ENCODE peak calls at places on chromosomes 5 and 9, in six cellular contexts. P is K562, O is SK-N-SH, Z is HCT116, Y is HepG2, K is H1. X is an unnamed sample.

GRCh38 chr5:82257729-82258128 is 20.4 kb downstream of the RPS23 start:
- DNase-seq in Z (no peak), O (no peak), P (no peak), Y (no peak), K (no peak), X (peak)

GRCh38 chr5:180718810-180719453 is 20.9 kb downstream of the OR2Y1 start:
- DNase-seq in K (no peak), P (peak), O (peak), Y (peak), Z (peak), X (peak)

GRCh38 chr5:134444941-134445471 is 33.3 kb upstream of the CDKN2AIPNL start:
- DNase-seq in Y (no peak), P (no peak), K (no peak), O (no peak), Z (no peak), X (no peak)

GRCh38 chr9:4164356-4164755 is 135.5 kb downstream of the GLIS3 start:
- DNase-seq in Y (no peak), O (no peak), K (no peak), Z (no peak), P (no peak), X (no peak)

GRCh38 chr5:41925555-41925946 is 470 bp downstream of the FBXO4 start:
- DNase-seq in P (peak), O (no peak), Y (peak), Z (no peak), K (no peak), X (no peak)

GRCh38 chr5:134464988-134465855 is 53.5 kb upstream of the CDKN2AIPNL start:
- DNase-seq in Y (peak), P (no peak), Z (no peak), O (no peak), K (no peak), X (no peak)

GRCh38 chr9:130689937-130690700 is 3.5 kb upstream of the EXOSC2 start:
- DNase-seq in K (no peak), P (peak), O (peak), Y (peak), Z (peak), X (peak)

GRCh38 chr5:93512799-93513198 is 68.2 kb downstream of the NR2F1-AS1 start:
- DNase-seq in K (no peak), P (no peak), O (no peak), Y (no peak), Z (no peak), X (no peak)

GRCh38 chr9:137757613-137758029 is 120.0 kb upstream of the CACNA1B start:
- DNase-seq in Z (peak), K (no peak), O (no peak), P (no peak), Y (no peak), X (no peak)

GRCh38 chr9:111301195-111301594 is 28.8 kb downstream of the OR2K2 start:
- DNase-seq in K (no peak), Y (no peak), P (no peak), O (no peak), Z (no peak), X (no peak)

GRCh38 chr9:124505901-124506346 is 1.3 kb downstream of the NR5A1 start:
- DNase-seq in K (no peak), O (peak), Y (no peak), Z (no peak), P (no peak), X (peak)

GRCh38 chr5:91179018-91179417 is 204.1 kb downstream of the ARRDC3 start:
- DNase-seq in O (no peak), K (no peak), Y (no peak), P (no peak), Z (no peak), X (no peak)

GRCh38 chr5:109654455-109654854 is 35.3 kb upstream of the MAN2A1 start:
- DNase-seq in Y (no peak), P (no peak), O (no peak), K (no peak), Z (no peak), X (no peak)

GRCh38 chr5:14501353-14502162 is 80.0 kb upstream of the OTULINL start:
- DNase-seq in P (no peak), Z (no peak), K (no peak), O (no peak), Y (no peak), X (no peak)

GRCh38 chr5:142600092-142600491 is 85.8 kb downstream of the FGF1 start:
- DNase-seq in P (no peak), Y (no peak), Z (no peak), O (no peak), K (no peak), X (no peak)

GRCh38 chr5:107296572-107296971 is 374.2 kb downstream of the EFNA5 start:
- DNase-seq in Y (no peak), K (no peak), O (no peak), Z (no peak), P (no peak), X (no peak)

GRCh38 chr5:172770374-172770674 is 671 bp downstream of the DUSP1 start:
- DNase-seq in Y (no peak), O (no peak), K (no peak), Z (no peak), P (no peak), X (no peak)

GRCh38 chr9:83920469-83920941 is 727 bp downstream of the KIF27 start:
- DNase-seq in Z (no peak), P (no peak), K (no peak), Y (peak), O (peak), X (peak)

GRCh38 chr5:122102825-122103224 is 24.8 kb upstream of the LOX start:
- DNase-seq in P (no peak), O (no peak), K (no peak), Z (no peak), Y (no peak), X (no peak)

GRCh38 chr5:34059997-34060396 is 17.0 kb upstream of the C1QTNF3 start:
- DNase-seq in Z (no peak), P (no peak), O (no peak), Y (no peak), K (no peak), X (no peak)

GRCh38 chr9:12554636-12555035 is 138.5 kb upstream of the TYRP1 start:
- DNase-seq in Z (no peak), P (no peak), Y (peak), K (no peak), O (peak), X (peak)

GRCh38 chr5:116379306-116379705 is 195.3 kb downstream of the SEMA6A start:
- DNase-seq in Z (no peak), K (no peak), Y (no peak), O (no peak), P (no peak), X (no peak)

GRCh38 chr9:86529496-86530275 is 175.5 kb upstream of the TUT7 start:
- DNase-seq in K (no peak), P (no peak), Y (no peak), Z (no peak), O (no peak), X (no peak)

GRCh38 chr5:143153332-143154119 is 250.0 kb downstream of the NR3C1 start:
- DNase-seq in Y (no peak), K (no peak), P (no peak), Z (no peak), O (no peak), X (no peak)

GRCh38 chr9:130043654-130044623 is 950 bp upstream of the FNBP1 start:
- DNase-seq in K (no peak), O (peak), Y (peak), P (peak), Z (no peak), X (peak)

GRCh38 chr5:89929173-89929572 is 480.4 kb downstream of the CETN3 start:
- DNase-seq in P (peak), Y (no peak), Z (peak), O (no peak), K (no peak), X (peak)

GRCh38 chr5:96337048-96337781 is 95.8 kb downstream of the PCSK1 start:
- DNase-seq in P (no peak), O (no peak), Z (no peak), Y (no peak), K (no peak), X (peak)

GRCh38 chr5:35651002-35651756 is 33.5 kb downstream of the SPEF2 start:
- DNase-seq in Y (peak), O (peak), P (peak), Z (peak), K (peak), X (peak)

GRCh38 chr5:143374496-143375217 is 28.8 kb downstream of the NR3C1 start:
- DNase-seq in K (no peak), O (no peak), Y (no peak), Z (no peak), P (no peak), X (no peak)

GRCh38 chr5:123705741-123706140 is 193.8 kb downstream of the CSNK1G3 start:
- DNase-seq in K (no peak), Z (no peak), Y (no peak), O (no peak), P (no peak), X (no peak)

GRCh38 chr5:157271740-157272271 is 5.9 kb downstream of the CYFIP2 start:
- DNase-seq in K (no peak), P (no peak), Z (no peak), Y (no peak), O (no peak), X (no peak)

GRCh38 chr5:8993031-8993430 is 552.8 kb downstream of the SEMA5A start:
- DNase-seq in K (no peak), P (no peak), Z (no peak), O (no peak), Y (no peak), X (peak)

GRCh38 chr9:124198948-124199347 is 58.8 kb upstream of the NEK6 start:
- DNase-seq in P (no peak), Z (no peak), O (no peak), K (no peak), Y (no peak), X (no peak)

GRCh38 chr5:32443145-32443540 is 1.4 kb downstream of the ZFR start:
- DNase-seq in Z (no peak), O (peak), Y (no peak), K (no peak), P (no peak), X (peak)

GRCh38 chr9:125486109-125486508 is 220.9 kb downstream of the MAPKAP1 start:
- DNase-seq in K (no peak), Z (no peak), P (no peak), Y (peak), O (no peak), X (no peak)

GRCh38 chr5:378976-379742 is 57.6 kb downstream of the AHRR start:
- DNase-seq in Y (no peak), P (no peak), O (peak), K (no peak), Z (no peak), X (no peak)

GRCh38 chr9:91193658-91194391 is 167.9 kb downstream of the AUH start:
- DNase-seq in K (peak), O (peak), Y (peak), P (peak), Z (peak), X (peak)

GRCh38 chr5:72126796-72127195 is 19.5 kb downstream of the MAP1B start:
- DNase-seq in O (peak), K (no peak), Y (no peak), Z (no peak), P (no peak), X (no peak)

GRCh38 chr9:93294011-93294410 is 110.1 kb downstream of the WNK2 start:
- DNase-seq in Y (no peak), K (no peak), Z (no peak), O (peak), P (no peak), X (no peak)

GRCh38 chr9:97615439-97616072 is 17.6 kb downstream of the TSTD2 start:
- DNase-seq in O (peak), K (no peak), P (peak), Z (peak), Y (peak), X (peak)

DNA sequence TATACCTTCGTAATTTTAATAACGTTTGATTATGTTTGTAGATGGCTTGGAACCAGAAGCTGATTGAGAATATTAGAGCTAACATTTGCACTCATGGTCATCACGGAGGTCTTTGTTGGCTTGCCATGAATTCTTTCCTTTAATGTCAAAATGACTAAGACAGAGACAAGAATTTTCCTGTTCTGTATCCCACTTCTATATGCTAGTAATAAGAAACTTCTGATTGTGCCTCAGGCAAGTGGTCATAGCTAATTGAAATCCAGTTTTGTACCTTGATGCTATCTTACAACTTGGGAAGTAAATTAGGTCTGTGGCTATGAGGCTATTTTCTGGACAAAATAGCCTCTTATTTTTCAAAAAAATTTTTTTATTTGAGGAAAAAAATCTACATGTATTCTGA is 167.6 kb downstream of the RANBP17 start:
- DNase-seq in O (no peak), Z (no peak), Y (no peak), K (no peak), P (no peak), X (no peak)
- H3K4me2 ChIP-seq in O (no peak), Z (no peak), Y (no peak), K (no peak), P (no peak), X (no peak)

DNA sequence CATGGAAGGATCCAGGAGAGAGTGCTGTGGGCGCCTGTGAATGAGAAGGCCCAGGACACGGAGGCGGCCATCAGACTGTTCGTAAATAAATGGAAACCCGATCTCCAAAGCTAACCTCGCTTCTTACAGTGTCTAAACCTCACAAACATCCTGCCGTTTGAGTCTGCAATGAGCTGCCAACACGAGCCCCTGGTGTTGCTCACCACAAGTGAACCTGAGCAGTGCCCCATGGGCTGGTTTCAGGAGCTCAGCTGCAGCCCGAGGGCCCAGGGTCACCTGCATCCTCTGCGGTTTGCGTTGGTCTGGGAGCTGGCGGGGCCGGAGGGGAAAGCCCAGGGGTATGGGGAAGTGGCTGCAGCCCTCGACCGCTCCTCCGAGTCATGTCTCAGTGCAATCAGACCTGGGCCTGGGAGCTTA is 57.9 kb upstream of the RXRA start:
- DNase-seq in Z (no peak), O (no peak), Y (peak), K (no peak), P (no peak), X (no peak)
- TF ChIP-seq POLR2AphosphoS5 in Z (no peak), O (no peak), Y (no peak), K (no peak), P (no peak), X (no peak)

GRCh38 chr5:45261125-45261524 is 435.1 kb downstream of the HCN1 start:
- DNase-seq in Y (no peak), O (no peak), P (no peak), K (no peak), Z (no peak), X (no peak)

GRCh38 chr5:45264447-45264846 is 431.7 kb downstream of the HCN1 start:
- DNase-seq in Y (no peak), O (no peak), K (no peak), Z (no peak), P (no peak), X (no peak)

GRCh38 chr5:45260292-45260691 is 435.9 kb downstream of the HCN1 start:
- DNase-seq in O (no peak), Y (no peak), K (no peak), Z (no peak), P (no peak), X (no peak)

GRCh38 chr5:45262061-45262590 is 434.1 kb downstream of the HCN1 start:
- DNase-seq in O (peak), K (no peak), Z (no peak), P (no peak), Y (no peak), X (peak)
- TF ChIP-seq CTCF in O (no peak), K (no peak), Z (no peak), P (no peak), Y (no peak), X (no peak)

GRCh38 chr5:162209005-162209605 is 141.5 kb downstream of the GABRG2 start:
- DNase-seq in Z (peak), P (peak), K (peak), O (peak), Y (peak), X (peak)
- H3K4me2 ChIP-seq in Z (no peak), P (no peak), K (no peak), O (no peak), Y (no peak), X (no peak)

DNA sequence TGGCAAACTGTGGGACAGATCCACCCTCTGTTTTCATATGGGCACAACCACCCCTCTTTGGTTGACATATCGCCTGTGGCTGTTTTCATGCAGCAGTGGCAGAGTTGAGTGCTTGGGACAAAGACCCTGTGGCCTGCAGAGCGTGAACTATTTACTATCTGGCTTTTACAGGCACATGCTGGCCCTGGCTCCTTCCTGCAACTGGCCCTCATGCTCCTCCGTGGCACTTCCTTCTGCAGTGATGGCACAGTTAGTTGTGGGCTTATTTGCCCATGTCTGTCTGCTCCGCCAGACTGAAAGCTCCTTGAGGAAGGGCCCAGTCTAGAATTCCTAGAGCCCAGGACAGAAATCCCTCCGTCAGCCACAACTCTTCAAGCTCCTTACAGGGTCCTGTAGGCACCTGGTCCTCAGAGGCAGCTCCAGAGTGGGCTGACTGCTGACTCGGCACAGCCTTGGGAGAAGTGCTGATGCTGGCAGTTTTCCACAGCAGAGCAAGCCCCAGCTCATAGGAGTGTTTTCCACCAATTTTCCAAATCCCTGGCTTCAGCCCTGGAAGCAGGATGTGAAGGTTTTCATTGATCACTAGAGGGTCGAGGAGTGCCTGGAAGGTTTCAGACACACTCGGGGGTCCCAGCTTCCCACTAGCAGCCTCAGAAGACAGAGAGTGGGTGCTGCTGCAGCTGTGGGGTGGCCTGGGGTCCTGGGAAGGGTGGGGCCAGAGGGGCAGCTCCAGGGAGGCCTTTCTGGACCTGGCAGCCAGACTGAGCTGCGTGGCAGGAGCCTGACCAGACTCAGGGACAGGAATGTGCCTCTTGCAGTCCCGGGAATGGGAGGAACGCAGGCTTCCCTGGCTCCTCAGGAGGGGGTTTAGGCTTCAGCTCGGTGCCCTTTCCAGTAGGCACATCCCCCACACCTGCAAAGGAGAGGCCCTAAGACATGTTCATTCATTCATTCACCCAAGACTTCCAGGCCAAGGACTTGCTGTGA is 56.5 kb upstream of the ANGPTL2 start:
- DNase-seq in K (no peak), P (no peak), O (no peak), Z (no peak), Y (no peak), X (peak)
- TF ChIP-seq POLR2AphosphoS5 in K (no peak), P (no peak), O (no peak), Z (no peak), Y (no peak), X (no peak)

DNA sequence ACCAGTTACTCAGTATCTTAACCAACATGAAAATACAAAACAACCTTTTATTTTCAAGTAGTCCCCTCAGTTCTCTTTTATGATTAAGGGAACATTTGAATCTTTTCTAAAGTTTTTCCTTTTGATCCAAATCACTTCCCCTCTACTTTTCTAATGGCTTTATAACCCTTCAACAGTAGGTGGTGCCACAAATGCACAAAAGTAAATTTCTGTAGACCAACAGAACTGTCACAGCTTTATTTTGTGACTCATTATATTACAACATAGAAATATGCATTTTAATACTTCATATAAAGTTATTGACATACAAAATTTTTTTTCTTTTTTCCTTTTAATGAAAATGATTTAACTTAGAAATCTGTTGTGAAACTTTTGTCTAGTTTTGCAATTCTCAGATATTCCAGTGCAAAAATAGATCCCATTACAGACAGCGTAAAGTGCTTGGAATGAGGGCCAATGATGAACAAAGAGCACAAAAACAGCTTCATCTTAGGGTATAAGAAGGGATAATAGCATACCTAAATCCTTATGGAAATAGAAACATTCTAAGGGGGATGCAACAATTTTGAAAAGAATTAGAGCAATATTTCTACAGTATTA is 17.0 kb downstream of the NIPSNAP3B start:
- DNase-seq in Y (no peak), K (no peak), O (no peak), Z (peak), P (peak), X (peak)
- TF ChIP-seq CTCF in Y (peak), K (no peak), O (peak), Z (peak), P (peak), X (peak)

GRCh38 chr5:58072202-58072791 is 387.6 kb downstream of the PLK2 start:
- DNase-seq in O (peak), Z (no peak), Y (no peak), K (no peak), P (no peak), X (no peak)
- H3K4me2 ChIP-seq in O (peak), Z (no peak), Y (no peak), K (no peak), P (peak), X (no peak)